ENCODE peak calls at places on chromosomes 5 and 9, in five cellular contexts. C is HepG2, Q is psoas muscle, F is esophagus squamous epithelium, W is brain microvascular endothelial cell. Z is an unnamed sample.

GRCh38 chr9:2018764-2019548 is 3.8 kb downstream of the SMARCA2 start:
- DNase-seq in C (no peak), Q (no peak), F (no peak), W (no peak), Z (no peak)

GRCh38 chr9:4985376-4986266 is 549 bp downstream of the JAK2 start:
- DNase-seq in C (no peak), Q (peak), F (no peak), W (peak), Z (peak)

GRCh38 chr9:79221084-79221483 is 350.7 kb upstream of the TLE4 start:
- DNase-seq in C (no peak), Q (no peak), F (no peak), W (peak), Z (peak)

GRCh38 chr5:39716532-39716971 is 291.8 kb upstream of the DAB2 start:
- DNase-seq in C (peak), Q (no peak), F (no peak), W (peak), Z (peak)

GRCh38 chr5:135307143-135307903 is 91.7 kb downstream of the MACROH2A1 start:
- DNase-seq in C (no peak), Q (no peak), F (no peak), W (no peak), Z (no peak)

GRCh38 chr9:98080346-98080745 is 23.8 kb downstream of the NANS start:
- DNase-seq in C (no peak), Q (no peak), F (no peak), W (no peak), Z (no peak)

GRCh38 chr9:81559741-81560140 is 129.6 kb downstream of the TLE1 start:
- DNase-seq in C (peak), Q (no peak), F (no peak), W (peak), Z (peak)

GRCh38 chr5:167049043-167049663 is 1242.3 kb upstream of the WWC1 start:
- DNase-seq in C (peak), Q (no peak), F (no peak), W (peak), Z (peak)

GRCh38 chr9:128548876-128549275 is 3.5 kb upstream of the SPTAN1 start:
- DNase-seq in C (no peak), Q (no peak), F (no peak), W (no peak), Z (no peak)

GRCh38 chr5:55223219-55223987 is 3.7 kb downstream of the MCIDAS start:
- DNase-seq in C (no peak), Q (no peak), F (no peak), W (no peak), Z (no peak)

GRCh38 chr5:88172847-88173758 is 95.5 kb downstream of the TMEM161B start:
- DNase-seq in C (peak), Q (no peak), F (no peak), W (no peak), Z (no peak)

GRCh38 chr9:26892251-26893029 is at the start of gene CAAP1:
- DNase-seq in C (peak), Q (peak), F (peak), W (peak), Z (peak)

GRCh38 chr5:89929834-89930233 is 479.7 kb downstream of the CETN3 start:
- DNase-seq in C (no peak), Q (no peak), F (no peak), W (no peak), Z (peak)

GRCh38 chr5:39459091-39459490 is 34.3 kb upstream of the DAB2 start:
- DNase-seq in C (no peak), Q (no peak), F (no peak), W (no peak), Z (no peak)

GRCh38 chr9:33225319-33226152 is 14.4 kb upstream of the SPINK4 start:
- DNase-seq in C (peak), Q (no peak), F (no peak), W (peak), Z (peak)

GRCh38 chr5:74073257-74073656 is 447.3 kb downstream of the ARHGEF28 start:
- DNase-seq in C (no peak), Q (no peak), F (no peak), W (peak), Z (no peak)

GRCh38 chr5:149939572-149939971 is 5.0 kb downstream of the PDE6A start:
- DNase-seq in C (no peak), Q (no peak), F (no peak), W (no peak), Z (no peak)

GRCh38 chr5:71651554-71651953 is 64.4 kb downstream of the MCCC2 start:
- DNase-seq in C (no peak), Q (no peak), F (no peak), W (no peak), Z (no peak)

GRCh38 chr5:115577329-115577728 is 24.9 kb downstream of the TICAM2 start:
- DNase-seq in C (no peak), Q (no peak), F (no peak), W (no peak), Z (no peak)

GRCh38 chr5:117623042-117623815 is 1048.6 kb upstream of the SEMA6A start:
- DNase-seq in C (no peak), Q (no peak), F (no peak), W (no peak), Z (peak)

GRCh38 chr5:73388371-73388684 is 60.2 kb downstream of the FOXD1 start:
- DNase-seq in C (no peak), Q (no peak), F (no peak), W (no peak), Z (peak)

GRCh38 chr9:14710804-14711203 is 11.7 kb downstream of the CER1 start:
- DNase-seq in C (no peak), Q (no peak), F (no peak), W (peak), Z (peak)

GRCh38 chr9:35811364-35812024 is 568 bp downstream of the SPAG8 start:
- DNase-seq in C (no peak), Q (peak), F (no peak), W (no peak), Z (no peak)

GRCh38 chr9:128683340-128684064 is 5.5 kb upstream of the SET start:
- DNase-seq in C (no peak), Q (no peak), F (no peak), W (no peak), Z (peak)

GRCh38 chr5:96963267-96963666 is 27.4 kb downstream of the LNPEP start:
- DNase-seq in C (no peak), Q (peak), F (no peak), W (peak), Z (peak)

GRCh38 chr5:64505769-64506566 is at the start of gene RGS7BP:
- DNase-seq in C (no peak), Q (peak), F (no peak), W (peak), Z (peak)

GRCh38 chr5:143921525-143922311 is 109.8 kb downstream of the HMHB1 start:
- DNase-seq in C (no peak), Q (no peak), F (no peak), W (peak), Z (peak)

GRCh38 chr9:980621-981020 is 4.2 kb downstream of the DMRT3 start:
- DNase-seq in C (no peak), Q (no peak), F (no peak), W (no peak), Z (no peak)

GRCh38 chr9:74336161-74336560 is 161.0 kb upstream of the RORB start:
- DNase-seq in C (no peak), Q (no peak), F (no peak), W (no peak), Z (no peak)

GRCh38 chr9:129866373-129867137 is 31.3 kb downstream of the USP20 start:
- DNase-seq in C (no peak), Q (peak), F (no peak), W (no peak), Z (no peak)

GRCh38 chr9:136023401-136024225 is 62.4 kb upstream of the UBAC1 start:
- DNase-seq in C (no peak), Q (peak), F (no peak), W (peak), Z (peak)

GRCh38 chr5:67283275-67283987 is 86.8 kb upstream of the CD180 start:
- DNase-seq in C (peak), Q (no peak), F (no peak), W (no peak), Z (no peak)

DNA sequence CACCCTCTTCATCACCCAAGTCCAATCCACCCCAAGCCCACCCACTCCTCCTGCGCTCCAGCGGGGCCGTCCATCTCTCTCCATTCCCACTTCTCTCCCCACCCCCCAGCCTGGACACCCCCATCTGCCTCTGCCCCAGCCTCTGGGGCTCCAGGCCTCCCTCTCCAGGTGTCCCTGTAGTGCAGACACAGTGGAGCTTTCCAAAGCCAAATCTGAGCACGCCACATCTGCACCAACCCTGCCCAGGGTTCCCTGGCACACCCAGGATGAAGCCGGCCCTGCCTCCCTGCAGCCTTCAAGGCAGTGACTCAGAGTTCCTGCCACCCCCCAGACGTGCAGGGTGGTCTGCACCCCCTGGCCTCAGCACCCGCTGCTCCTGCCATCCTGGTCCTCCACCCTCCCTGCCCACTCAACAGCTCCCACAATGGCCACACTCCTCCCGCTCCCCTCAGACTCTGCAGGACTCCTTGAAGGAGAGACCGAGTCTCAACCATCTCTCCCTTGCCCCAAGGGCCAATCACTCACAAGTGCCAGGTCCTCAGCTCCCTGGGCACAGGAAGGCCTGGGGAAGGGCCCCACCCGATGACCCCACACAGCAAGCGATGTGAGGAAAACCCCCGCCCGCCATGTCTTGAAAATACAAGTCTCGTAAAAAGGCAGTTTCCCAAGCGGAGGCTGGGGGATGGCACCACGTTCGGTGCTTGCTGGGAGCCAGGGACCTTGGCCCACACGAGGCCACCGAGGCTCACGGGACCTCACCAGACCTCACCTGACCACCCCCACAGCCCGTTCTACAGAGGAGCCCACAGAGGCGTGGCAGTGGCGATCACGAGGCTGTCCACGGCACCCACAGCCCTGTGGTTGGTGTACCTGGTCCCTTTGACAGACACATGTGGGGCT is 22.2 kb downstream of the VAV2 start:
- DNase-seq in C (no peak), Q (peak), F (no peak), W (no peak), Z (no peak)
- TF ChIP-seq CTCF in C (no peak), Q (no peak), F (no peak), W (no peak), Z (no peak)

DNA sequence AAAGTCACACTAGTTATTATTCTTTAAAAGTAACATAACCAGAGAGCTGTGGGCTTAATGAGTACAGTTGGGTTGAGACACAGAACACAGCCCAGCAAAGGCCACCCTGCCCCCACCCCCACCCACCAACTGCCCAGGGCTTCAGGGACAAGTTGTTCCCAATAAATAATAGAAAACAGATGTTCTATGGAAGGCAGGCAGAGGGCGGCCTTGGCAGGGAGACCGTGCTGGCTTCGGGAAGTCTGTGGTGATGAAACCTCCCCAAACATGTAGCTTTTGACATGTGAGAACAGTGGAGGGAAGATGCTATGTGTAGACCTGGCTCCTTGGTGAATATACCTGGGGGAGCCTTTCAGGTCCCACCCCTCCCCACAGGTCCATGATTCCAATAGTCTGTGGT is 10.0 kb downstream of the TRAF1 start:
- DNase-seq in C (no peak), Q (peak), F (no peak), W (no peak), Z (peak)
- TF ChIP-seq CTCF in C (peak), Q (no peak), F (no peak), W (peak), Z (peak)

DNA sequence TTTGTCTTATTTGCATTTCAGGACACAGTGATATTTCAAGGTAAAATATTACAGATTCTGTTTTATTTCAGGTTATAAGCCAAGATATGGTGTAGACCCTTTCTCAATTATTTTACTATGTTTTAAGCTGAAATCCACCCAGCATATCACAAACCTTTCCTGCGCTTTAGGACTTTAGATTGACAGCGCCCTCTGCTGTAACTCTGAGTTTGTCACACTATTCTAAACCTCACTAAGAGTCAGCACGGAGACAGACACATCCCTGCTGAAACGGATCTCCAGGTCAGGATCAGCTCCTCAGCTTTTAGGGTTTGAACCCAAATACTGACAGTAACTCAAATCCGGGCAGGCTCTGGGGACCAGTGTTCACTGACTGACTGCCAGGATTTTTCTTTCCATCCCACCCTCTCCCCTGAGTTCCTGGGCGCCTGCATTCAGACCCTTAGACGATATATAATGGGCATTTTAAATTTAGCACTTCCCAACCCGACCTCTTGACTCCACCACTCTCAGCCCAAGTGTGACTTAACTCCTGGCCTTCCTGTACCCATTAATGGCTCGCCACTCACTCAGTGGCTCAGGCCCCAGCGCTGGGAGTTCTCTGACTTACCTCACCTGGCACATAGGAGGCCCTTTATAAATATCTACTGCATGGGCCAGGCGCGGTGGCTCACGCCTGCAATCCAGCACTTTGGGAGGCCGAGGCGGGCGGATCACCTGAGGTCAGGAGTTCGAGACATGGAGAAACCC is 33.5 kb downstream of the TLX3 start:
- DNase-seq in C (peak), Q (no peak), F (no peak), W (peak), Z (peak)
- TF ChIP-seq CTCF in C (peak), Q (peak), F (no peak), W (peak), Z (peak)

GRCh38 chr5:22988937-22989336 is 135.8 kb upstream of the CDH12 start:
- DNase-seq in C (no peak), Q (no peak), F (no peak), W (no peak), Z (no peak)
- TF ChIP-seq CTCF in C (no peak), Q (no peak), F (no peak), W (no peak), Z (no peak)

GRCh38 chr5:922745-923472 is 30.2 kb downstream of the TRIP13 start:
- DNase-seq in C (no peak), Q (no peak), F (no peak), W (no peak), Z (no peak)

GRCh38 chr5:927172-928015 is 34.7 kb downstream of the TRIP13 start:
- DNase-seq in C (no peak), Q (peak), F (no peak), W (no peak), Z (no peak)

GRCh38 chr5:929596-929995 is 36.9 kb downstream of the TRIP13 start:
- DNase-seq in C (no peak), Q (peak), F (no peak), W (no peak), Z (no peak)

GRCh38 chr5:923473-923873 is 30.8 kb downstream of the TRIP13 start:
- DNase-seq in C (peak), Q (peak), F (no peak), W (peak), Z (peak)

DNA sequence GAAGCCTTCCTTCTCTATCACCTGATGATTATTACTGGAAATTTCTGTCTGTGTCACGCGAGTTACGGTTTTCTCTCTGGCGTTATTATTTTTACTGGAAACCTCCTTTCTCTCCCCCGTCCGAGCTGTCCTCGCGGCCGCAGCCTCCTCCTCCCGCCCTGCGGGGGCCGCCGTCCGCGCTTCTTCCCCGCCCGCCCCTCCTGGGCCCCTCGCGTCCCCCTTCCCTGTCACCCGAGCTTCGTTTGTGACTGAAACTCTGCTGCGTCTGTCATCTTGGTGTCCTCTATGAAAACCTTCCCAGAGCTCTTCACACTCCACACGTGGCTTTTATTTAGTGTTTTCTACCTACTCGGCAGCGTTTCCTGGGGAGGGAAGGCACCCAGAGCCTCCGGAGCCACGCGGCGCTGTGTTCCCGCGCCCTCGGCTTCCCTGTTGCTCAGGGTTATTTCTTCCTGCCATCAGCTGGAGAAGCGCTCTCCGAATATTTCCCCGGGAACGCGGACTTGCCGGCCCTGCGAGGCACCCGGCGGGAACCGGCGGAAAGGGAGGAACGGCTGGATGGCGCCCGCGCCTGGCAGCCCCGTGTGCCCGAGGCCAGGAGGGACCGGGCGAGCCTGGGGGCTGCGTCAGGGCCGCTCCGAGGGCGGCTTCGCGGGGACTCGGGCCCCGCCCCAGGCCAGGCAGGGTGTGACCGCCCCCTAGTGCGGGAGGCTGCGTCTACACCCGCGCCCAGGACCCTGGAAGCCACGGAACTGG is 33.9 kb downstream of the TRIP13 start:
- DNase-seq in C (no peak), Q (peak), F (no peak), W (no peak), Z (peak)
- TF ChIP-seq CTCF in C (no peak), Q (no peak), F (no peak), W (peak), Z (peak)

DNA sequence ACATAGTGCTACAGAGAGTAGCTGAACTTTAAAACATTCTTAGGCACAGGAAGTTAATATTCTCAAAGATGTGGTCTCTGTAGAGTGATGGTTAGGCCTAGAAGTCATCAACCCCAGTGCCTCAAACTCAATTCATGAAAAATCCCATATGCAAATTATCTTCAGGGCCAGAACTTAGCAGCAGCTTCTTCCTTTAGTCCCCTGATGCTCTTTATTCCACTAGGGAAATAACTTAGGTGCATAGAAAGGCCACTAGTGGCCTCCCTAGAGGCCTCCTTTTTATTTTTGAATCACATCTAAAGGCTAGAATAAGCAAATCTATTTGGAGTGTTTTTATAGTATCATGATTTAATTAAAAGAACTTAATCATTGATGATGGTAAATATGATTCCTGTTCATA is 88.3 kb downstream of the GIN1 start:
- DNase-seq in C (no peak), Q (no peak), F (no peak), W (no peak), Z (peak)
- TF ChIP-seq CTCF in C (no peak), Q (no peak), F (no peak), W (peak), Z (peak)

GRCh38 chr9:133647148-133647547 is 11.0 kb downstream of the DBH start:
- DNase-seq in C (no peak), Q (no peak), F (no peak), W (no peak), Z (no peak)

GRCh38 chr9:133643362-133643755 is 7.2 kb downstream of the DBH start:
- DNase-seq in C (no peak), Q (peak), F (no peak), W (no peak), Z (no peak)

GRCh38 chr9:133642708-133643361 is 6.7 kb downstream of the DBH start:
- DNase-seq in C (no peak), Q (peak), F (no peak), W (no peak), Z (no peak)

GRCh38 chr9:133643978-133644760 is 8.0 kb downstream of the DBH start:
- DNase-seq in C (no peak), Q (peak), F (no peak), W (no peak), Z (no peak)

GRCh38 chr9:133644968-133645765 is 9.0 kb downstream of the DBH start:
- DNase-seq in C (no peak), Q (no peak), F (no peak), W (no peak), Z (no peak)
- TF ChIP-seq CTCF in C (no peak), Q (no peak), F (no peak), W (no peak), Z (no peak)